ENCODE peak calls at places on chromosomes 2 and 18, in six cellular contexts. I is transverse colon, E is HepG2, Q is sigmoid colon, C is prostate gland, S is ovary. V is an unnamed sample.
A peak's percentile ranks its signal among the peaks of the same experiment; 100 is the strongest.

GRCh38 chr18:31661965-31662364 is 22.4 kb downstream of the B4GALT6 start:
- DNase-seq in S (no peak), C (no peak), I (no peak), E (no peak), Q (no peak), V (no peak)

GRCh38 chr2:10534514-10535250 is 86.6 kb upstream of the ODC1 start:
- DNase-seq in Q (peak; percentile 55), S (no peak), E (peak; percentile 49), I (no peak), C (no peak), V (no peak)

GRCh38 chr2:42789751-42790150 is 2.6 kb downstream of the HAAO start:
- DNase-seq in S (no peak), C (no peak), I (no peak), E (no peak), Q (no peak), V (no peak)

GRCh38 chr2:20422679-20423271 is 24.1 kb upstream of the RHOB start:
- DNase-seq in C (no peak), E (peak; percentile 53), Q (peak; percentile 78), S (peak; percentile 30), I (peak; percentile 25), V (no peak)

GRCh38 chr2:203407496-203407895 is 79.3 kb downstream of the ABI2 start:
- DNase-seq in E (no peak), Q (no peak), C (no peak), I (no peak), S (no peak), V (no peak)

GRCh38 chr18:8519102-8519501 is 90.1 kb upstream of the RAB12 start:
- DNase-seq in I (no peak), E (no peak), C (no peak), S (no peak), Q (peak; percentile 28), V (no peak)

GRCh38 chr2:65429799-65430514 is 2.4 kb downstream of the SPRED2 start:
- DNase-seq in I (peak; percentile 57), E (no peak), S (no peak), C (peak; percentile 36), Q (no peak), V (peak; percentile 68)

GRCh38 chr2:70991142-70991541 is 3.5 kb downstream of the TEX261 start:
- DNase-seq in C (no peak), S (no peak), Q (peak; percentile 43), I (no peak), E (no peak), V (no peak)

GRCh38 chr2:188381614-188382013 is 89.9 kb downstream of the GULP1 start:
- DNase-seq in I (no peak), Q (no peak), C (no peak), S (no peak), E (no peak), V (no peak)

GRCh38 chr2:17822452-17823117 is 6.3 kb downstream of the MSGN1 start:
- DNase-seq in I (no peak), Q (no peak), E (no peak), C (no peak), S (no peak), V (no peak)

GRCh38 chr2:22817197-22817596 is 567.8 kb upstream of the KLHL29 start:
- DNase-seq in C (no peak), S (no peak), E (no peak), Q (no peak), I (no peak), V (peak; percentile 5)

DNA sequence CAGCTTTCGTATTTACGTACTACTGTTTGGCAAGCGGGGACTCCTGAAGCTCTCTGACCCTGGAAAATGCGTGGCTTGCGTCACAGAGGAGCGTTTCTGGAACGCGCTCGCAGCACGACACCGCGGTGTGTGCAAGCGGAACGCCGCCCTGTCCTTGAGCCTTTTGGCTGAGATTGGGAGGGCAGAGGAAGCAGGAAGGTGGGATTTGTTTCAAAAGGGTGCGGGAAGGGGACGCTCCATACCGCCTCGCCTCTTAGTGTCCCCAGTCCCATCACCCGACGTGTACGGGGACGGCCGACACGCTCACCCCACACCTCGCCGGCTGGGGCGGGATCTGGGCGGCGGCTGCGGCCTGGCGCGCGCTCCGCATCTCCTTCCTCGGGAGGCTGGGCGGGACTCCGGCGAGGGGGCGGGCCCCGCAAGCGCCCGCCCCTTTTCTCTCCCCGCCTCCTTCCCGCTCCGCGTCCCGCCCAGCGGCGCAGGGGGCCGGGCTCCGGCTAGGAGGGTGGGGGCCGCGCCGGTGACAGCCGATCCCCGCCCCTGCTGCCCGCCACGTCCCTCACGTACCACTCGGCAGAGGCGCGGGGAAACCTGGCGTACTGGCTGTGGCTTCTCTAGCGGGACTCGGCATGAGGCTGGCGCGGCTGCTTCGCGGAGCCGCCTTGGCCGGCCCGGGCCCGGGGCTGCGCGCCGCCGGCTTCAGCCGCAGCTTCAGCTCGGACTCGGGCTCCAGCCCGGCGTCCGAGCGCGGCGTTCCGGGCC is at the start of gene PDK1:
- DNase-seq in S (peak; percentile 86), I (peak; percentile 93), E (peak; percentile 83), C (peak; percentile 91), Q (peak; percentile 94), V (peak; percentile 89)
- H3K4me1 ChIP-seq in S (peaks cover 5% of the 10 kb centered on the region), I (peaks cover 11% of the 10 kb centered on the region), E (peaks cover 43% of the 10 kb centered on the region), C (no peaks in the 10 kb centered on the region), Q (peaks cover 8% of the 10 kb centered on the region), V (peaks cover 16% of the 10 kb centered on the region)

GRCh38 chr18:217532-218334 is 50.1 kb downstream of the THOC1 start:
- DNase-seq in S (no peak), C (no peak), Q (no peak), E (peak; percentile 3), I (no peak), V (no peak)
- TF ChIP-seq POLR2A in S (no peak), C (no peak), Q (no peak), E (no peak), I (no peak), V (no peak)

GRCh38 chr18:54737986-54738385 is 90.3 kb upstream of the RAB27B start:
- DNase-seq in Q (no peak), S (no peak), I (no peak), C (no peak), E (no peak), V (no peak)
- H3K4me1 ChIP-seq in Q (peaks cover 2% of the 10 kb centered on the region), S (peaks cover 2% of the 10 kb centered on the region), I (no peaks in the 10 kb centered on the region), C (no peaks in the 10 kb centered on the region), E (no peaks in the 10 kb centered on the region), V (no peaks in the 10 kb centered on the region)

GRCh38 chr2:122081743-122082142 is 326.3 kb downstream of the TSN start:
- DNase-seq in S (no peak), C (no peak), E (no peak), I (no peak), Q (no peak), V (no peak)
- TF ChIP-seq POLR2A in S (no peak), C (no peak), E (no peak), I (no peak), Q (no peak), V (no peak)

GRCh38 chr18:24983566-24983965 is 368.4 kb downstream of the ZNF521 start:
- DNase-seq in C (no peak), I (no peak), E (no peak), S (no peak), Q (no peak), V (no peak)
- H3K4me1 ChIP-seq in C (no peaks in the 10 kb centered on the region), I (no peaks in the 10 kb centered on the region), E (no peaks in the 10 kb centered on the region), S (no peaks in the 10 kb centered on the region), Q (peaks cover 8% of the 10 kb centered on the region), V (no peaks in the 10 kb centered on the region)

GRCh38 chr18:49788327-49788908 is 24.9 kb downstream of the ACAA2 start:
- DNase-seq in E (no peak), C (no peak), S (no peak), I (no peak), Q (no peak), V (no peak)
- TF ChIP-seq POLR2A in E (no peak), C (no peak), S (no peak), I (no peak), Q (no peak), V (no peak)

DNA sequence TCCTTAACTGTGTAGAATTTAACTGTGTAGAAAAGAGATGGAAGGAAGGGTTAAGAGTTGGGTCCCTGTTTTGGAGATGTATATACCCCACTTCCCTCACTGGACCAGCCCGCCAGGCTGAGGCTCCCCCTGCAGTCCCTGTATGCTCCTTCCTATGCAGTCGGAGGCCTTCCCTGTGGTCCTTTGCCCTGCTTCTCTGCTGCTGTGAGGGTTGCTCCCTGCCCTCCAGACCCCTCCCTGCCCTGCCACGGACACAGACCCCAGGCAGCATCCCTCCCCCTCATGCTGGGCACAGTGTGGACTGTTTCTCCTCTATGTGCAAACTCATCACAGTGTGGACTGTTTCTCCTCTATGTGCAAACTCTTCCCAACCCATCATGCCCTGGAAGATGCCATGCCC is 88.7 kb downstream of the TGOLN2 start:
- DNase-seq in S (no peak), Q (no peak), C (no peak), I (no peak), E (no peak), V (no peak)
- H3K4me1 ChIP-seq in S (peaks cover 2% of the 10 kb centered on the region), Q (peaks cover 3% of the 10 kb centered on the region), C (no peaks in the 10 kb centered on the region), I (no peaks in the 10 kb centered on the region), E (no peaks in the 10 kb centered on the region), V (no peaks in the 10 kb centered on the region)

GRCh38 chr2:217939629-217940245 is 63.1 kb downstream of the TNS1 start:
- DNase-seq in E (no peak), S (no peak), C (no peak), Q (peak; percentile 92), I (no peak), V (no peak)
- TF ChIP-seq POLR2A in E (no peak), S (no peak), C (no peak), Q (peak; percentile 59), I (peak; percentile 23), V (no peak)

DNA sequence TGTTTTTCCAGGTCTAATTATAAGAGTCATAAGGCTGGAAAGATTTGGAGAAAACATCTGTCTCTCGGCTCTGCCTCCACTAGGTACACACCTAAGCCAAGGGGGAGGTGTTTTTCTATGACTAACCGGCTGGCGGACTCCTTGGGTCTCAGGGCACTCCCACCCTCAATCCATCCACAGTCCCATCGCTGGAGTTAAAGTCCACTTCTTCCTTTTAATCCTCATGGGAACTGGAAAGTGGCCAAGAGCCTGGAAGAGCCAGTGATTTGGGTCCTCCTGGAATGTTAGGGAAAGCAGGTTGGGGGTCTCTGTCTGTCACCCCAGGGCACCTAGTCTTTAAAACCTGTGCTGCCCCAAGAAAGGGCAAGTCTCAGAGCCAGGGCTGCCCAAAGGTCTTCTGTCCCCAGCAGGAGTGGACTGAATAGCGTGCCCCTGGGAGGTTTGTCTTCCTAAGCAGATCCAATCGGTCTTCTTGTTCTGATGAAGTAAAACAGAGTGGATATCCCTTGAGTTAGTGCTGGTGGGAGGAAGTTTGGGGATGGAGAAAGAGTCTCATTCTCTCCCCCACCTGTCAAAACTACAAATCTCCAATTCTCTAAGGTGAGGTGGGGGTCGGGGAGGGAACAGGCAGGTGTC is 66.4 kb downstream of the MCFD2 start:
- DNase-seq in I (peak; percentile 71), E (peak; percentile 38), S (no peak), C (no peak), Q (peak; percentile 84), V (peak; percentile 40)
- H3K4me1 ChIP-seq in I (peaks cover 56% of the 10 kb centered on the region), E (peaks cover 59% of the 10 kb centered on the region), S (peaks cover 52% of the 10 kb centered on the region), C (peaks cover 10% of the 10 kb centered on the region), Q (peaks cover 69% of the 10 kb centered on the region), V (peaks cover 61% of the 10 kb centered on the region)